ENCODE peak calls at places on chromosomes 7 and 10, in four cellular contexts. One of them, this sample, is unnamed.

GRCh38 chr10:3126741-3127342 is 45.7 kb downstream of the PITRM1 start:
- DNase-seq in heart left ventricle: peak
- DNase-seq in PC-9: no peak
- DNase-seq in keratinocyte: peak
- DNase-seq in this sample: no peak

GRCh38 chr10:124688889-124689670 is 55.1 kb downstream of the FAM53B start:
- DNase-seq in heart left ventricle: no peak
- DNase-seq in PC-9: no peak
- DNase-seq in keratinocyte: peak
- DNase-seq in this sample: no peak

GRCh38 chr10:77756319-77757232 is 119.0 kb upstream of the KCNMA1 start:
- DNase-seq in heart left ventricle: no peak
- DNase-seq in PC-9: peak
- DNase-seq in keratinocyte: no peak
- DNase-seq in this sample: peak

GRCh38 chr7:84100866-84101265 is 93.7 kb downstream of the SEMA3A start:
- DNase-seq in heart left ventricle: no peak
- DNase-seq in PC-9: no peak
- DNase-seq in keratinocyte: peak
- DNase-seq in this sample: no peak

GRCh38 chr10:7817576-7817975 is 729 bp upstream of the TAF3 start:
- DNase-seq in heart left ventricle: no peak
- DNase-seq in PC-9: no peak
- DNase-seq in keratinocyte: no peak
- DNase-seq in this sample: no peak

GRCh38 chr7:135238112-135238744 is 4.6 kb downstream of the STRA8 start:
- DNase-seq in heart left ventricle: no peak
- DNase-seq in PC-9: peak
- DNase-seq in keratinocyte: no peak
- DNase-seq in this sample: no peak

GRCh38 chr10:122213766-122214165 is 57.3 kb upstream of the BTBD16 start:
- DNase-seq in heart left ventricle: peak
- DNase-seq in PC-9: no peak
- DNase-seq in keratinocyte: no peak
- DNase-seq in this sample: no peak

GRCh38 chr7:114502454-114503254 is 88.0 kb downstream of the FOXP2 start:
- DNase-seq in heart left ventricle: no peak
- DNase-seq in PC-9: no peak
- DNase-seq in keratinocyte: no peak
- DNase-seq in this sample: no peak

GRCh38 chr10:116112232-116113231 is 160.5 kb downstream of the GFRA1 start:
- DNase-seq in heart left ventricle: no peak
- DNase-seq in PC-9: no peak
- DNase-seq in keratinocyte: no peak
- DNase-seq in this sample: no peak

GRCh38 chr7:33671521-33672262 is 233.6 kb upstream of the BMPER start:
- DNase-seq in heart left ventricle: no peak
- DNase-seq in PC-9: no peak
- DNase-seq in keratinocyte: no peak
- DNase-seq in this sample: no peak

GRCh38 chr10:8404721-8405120 is 350.2 kb downstream of the GATA3 start:
- DNase-seq in heart left ventricle: no peak
- DNase-seq in PC-9: peak
- DNase-seq in keratinocyte: no peak
- DNase-seq in this sample: no peak

GRCh38 chr10:7553531-7553930 is 113.2 kb downstream of the ITIH5 start:
- DNase-seq in heart left ventricle: no peak
- DNase-seq in PC-9: no peak
- DNase-seq in keratinocyte: no peak
- DNase-seq in this sample: no peak

GRCh38 chr10:18618995-18619394 is 32.4 kb downstream of the NSUN6 start:
- DNase-seq in heart left ventricle: peak
- DNase-seq in PC-9: no peak
- DNase-seq in keratinocyte: no peak
- DNase-seq in this sample: no peak

GRCh38 chr10:71473671-71474599 is 77.2 kb downstream of the CDH23 start:
- DNase-seq in heart left ventricle: peak
- DNase-seq in PC-9: no peak
- DNase-seq in keratinocyte: no peak
- DNase-seq in this sample: no peak
- TF ChIP-seq CTCF in heart left ventricle: no peak
- TF ChIP-seq CTCF in PC-9: no peak
- TF ChIP-seq CTCF in keratinocyte: no peak
- TF ChIP-seq CTCF in this sample: no peak

GRCh38 chr7:70005885-70006284 is 407.6 kb downstream of the AUTS2 start:
- DNase-seq in heart left ventricle: no peak
- DNase-seq in PC-9: no peak
- DNase-seq in keratinocyte: no peak
- DNase-seq in this sample: no peak
- H3K4me3 ChIP-seq in heart left ventricle: no peak
- H3K4me3 ChIP-seq in PC-9: no peak
- H3K4me3 ChIP-seq in keratinocyte: no peak
- H3K4me3 ChIP-seq in this sample: no peak

GRCh38 chr7:108096996-108097395 is 33.2 kb downstream of the LAMB4 start:
- DNase-seq in heart left ventricle: no peak
- DNase-seq in PC-9: no peak
- DNase-seq in keratinocyte: no peak
- DNase-seq in this sample: no peak

GRCh38 chr7:108099650-108100049 is 30.5 kb downstream of the LAMB4 start:
- DNase-seq in heart left ventricle: no peak
- DNase-seq in PC-9: no peak
- DNase-seq in keratinocyte: no peak
- DNase-seq in this sample: no peak

GRCh38 chr7:108094933-108095710 is 35.0 kb downstream of the LAMB4 start:
- DNase-seq in heart left ventricle: peak
- DNase-seq in PC-9: peak
- DNase-seq in keratinocyte: no peak
- DNase-seq in this sample: peak

GRCh38 chr7:108094375-108094774 is 35.8 kb downstream of the LAMB4 start:
- DNase-seq in heart left ventricle: no peak
- DNase-seq in PC-9: no peak
- DNase-seq in keratinocyte: no peak
- DNase-seq in this sample: peak

GRCh38 chr7:108097703-108098102 is 32.5 kb downstream of the LAMB4 start:
- DNase-seq in heart left ventricle: no peak
- DNase-seq in PC-9: no peak
- DNase-seq in keratinocyte: no peak
- DNase-seq in this sample: no peak
- TF ChIP-seq CTCF in heart left ventricle: peak
- TF ChIP-seq CTCF in PC-9: peak
- TF ChIP-seq CTCF in keratinocyte: peak
- TF ChIP-seq CTCF in this sample: no peak

GRCh38 chr7:11841657-11842056 is 9.7 kb upstream of the THSD7A start:
- DNase-seq in heart left ventricle: no peak
- DNase-seq in PC-9: no peak
- DNase-seq in keratinocyte: no peak
- DNase-seq in this sample: no peak

GRCh38 chr7:11846311-11846710 is 14.3 kb upstream of the THSD7A start:
- DNase-seq in heart left ventricle: no peak
- DNase-seq in PC-9: no peak
- DNase-seq in keratinocyte: no peak
- DNase-seq in this sample: no peak

GRCh38 chr7:11847336-11847735 is 15.3 kb upstream of the THSD7A start:
- DNase-seq in heart left ventricle: no peak
- DNase-seq in PC-9: no peak
- DNase-seq in keratinocyte: no peak
- DNase-seq in this sample: no peak

DNA sequence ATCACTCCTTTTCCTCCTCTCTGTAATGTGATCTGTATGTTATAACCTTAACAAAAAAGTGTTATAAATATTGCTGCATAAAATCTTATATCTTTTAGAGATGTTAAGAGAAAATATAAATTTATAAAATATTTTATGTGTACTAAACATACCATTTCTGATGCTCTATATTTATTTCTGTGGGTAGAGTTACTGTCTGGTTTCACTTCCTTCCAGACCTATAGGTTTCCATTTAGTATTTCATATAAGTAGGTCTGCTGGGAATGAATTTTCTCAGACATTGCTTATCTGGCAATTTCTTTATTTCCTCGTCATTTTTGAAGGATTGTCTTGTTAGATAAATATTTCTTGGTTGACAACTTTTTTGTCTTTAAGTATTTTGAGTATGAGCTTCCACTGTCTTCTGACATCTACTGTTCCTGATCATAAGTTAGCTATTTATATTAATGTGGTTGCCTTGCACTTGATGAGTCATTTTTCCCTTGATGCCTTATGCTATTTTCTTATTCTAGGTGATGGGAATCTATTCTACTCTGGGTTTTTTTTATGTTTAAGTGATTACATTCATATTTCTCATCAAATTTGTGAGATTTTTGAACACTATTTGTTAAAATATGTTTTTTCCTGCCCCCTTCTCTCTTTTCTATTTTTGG is 11.2 kb upstream of the THSD7A start:
- DNase-seq in heart left ventricle: no peak
- DNase-seq in PC-9: no peak
- DNase-seq in keratinocyte: no peak
- DNase-seq in this sample: no peak
- H3K4me3 ChIP-seq in heart left ventricle: no peak
- H3K4me3 ChIP-seq in PC-9: no peak
- H3K4me3 ChIP-seq in keratinocyte: no peak
- H3K4me3 ChIP-seq in this sample: no peak

GRCh38 chr10:21495686-21496284 is 29.7 kb downstream of the SKIDA1 start:
- DNase-seq in heart left ventricle: peak
- DNase-seq in PC-9: peak
- DNase-seq in keratinocyte: no peak
- DNase-seq in this sample: no peak

GRCh38 chr10:21495002-21495685 is 30.3 kb downstream of the SKIDA1 start:
- DNase-seq in heart left ventricle: peak
- DNase-seq in PC-9: no peak
- DNase-seq in keratinocyte: no peak
- DNase-seq in this sample: no peak

GRCh38 chr10:21498416-21498815 is 27.1 kb downstream of the SKIDA1 start:
- DNase-seq in heart left ventricle: no peak
- DNase-seq in PC-9: no peak
- DNase-seq in keratinocyte: no peak
- DNase-seq in this sample: no peak

GRCh38 chr10:21497177-21497807 is 28.2 kb downstream of the SKIDA1 start:
- DNase-seq in heart left ventricle: peak
- DNase-seq in PC-9: peak
- DNase-seq in keratinocyte: no peak
- DNase-seq in this sample: no peak

GRCh38 chr10:21496285-21497176 is 29.0 kb downstream of the SKIDA1 start:
- DNase-seq in heart left ventricle: peak
- DNase-seq in PC-9: peak
- DNase-seq in keratinocyte: no peak
- DNase-seq in this sample: no peak
- TF ChIP-seq CTCF in heart left ventricle: peak
- TF ChIP-seq CTCF in PC-9: no peak
- TF ChIP-seq CTCF in keratinocyte: peak
- TF ChIP-seq CTCF in this sample: no peak

GRCh38 chr10:69766161-69766910 is 35.4 kb upstream of the COL13A1 start:
- DNase-seq in heart left ventricle: peak
- DNase-seq in PC-9: no peak
- DNase-seq in keratinocyte: no peak
- DNase-seq in this sample: no peak

GRCh38 chr10:69768386-69768785 is 33.3 kb upstream of the COL13A1 start:
- DNase-seq in heart left ventricle: no peak
- DNase-seq in PC-9: no peak
- DNase-seq in keratinocyte: no peak
- DNase-seq in this sample: no peak

GRCh38 chr10:69774596-69774995 is 27.1 kb upstream of the COL13A1 start:
- DNase-seq in heart left ventricle: no peak
- DNase-seq in PC-9: no peak
- DNase-seq in keratinocyte: no peak
- DNase-seq in this sample: no peak

GRCh38 chr10:69772933-69773704 is 28.6 kb upstream of the COL13A1 start:
- DNase-seq in heart left ventricle: no peak
- DNase-seq in PC-9: no peak
- DNase-seq in keratinocyte: no peak
- DNase-seq in this sample: no peak

DNA sequence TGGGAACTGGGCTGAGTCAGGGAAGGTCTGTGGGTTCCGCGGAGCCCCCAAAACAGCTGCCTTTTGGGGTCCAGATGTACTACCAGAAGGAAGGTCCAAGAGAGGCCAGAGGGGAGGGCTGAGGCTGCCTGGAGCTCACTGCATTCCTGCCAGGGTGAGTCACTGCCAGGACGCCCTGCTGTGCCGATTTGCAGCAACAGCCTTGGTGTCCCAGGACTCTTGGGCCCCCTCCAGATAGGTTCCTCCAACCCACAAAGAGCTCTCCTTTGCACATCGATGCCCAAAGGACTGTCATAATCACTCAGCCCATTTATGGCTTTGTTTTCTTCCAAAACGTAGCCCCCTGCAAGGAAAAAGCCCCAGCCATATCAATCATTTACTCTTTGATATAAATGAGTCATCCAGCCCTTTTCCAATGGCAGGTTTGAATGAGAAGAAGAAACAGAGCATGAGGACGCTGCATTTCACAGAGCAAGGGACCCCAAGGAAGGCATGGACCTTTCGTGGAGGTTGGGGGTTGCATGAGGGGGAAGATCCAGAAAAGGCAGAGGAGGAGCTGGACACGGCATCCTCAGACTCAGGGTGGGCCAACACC is 32.2 kb upstream of the COL13A1 start:
- DNase-seq in heart left ventricle: peak
- DNase-seq in PC-9: peak
- DNase-seq in keratinocyte: no peak
- DNase-seq in this sample: peak
- H3K4me3 ChIP-seq in heart left ventricle: no peak
- H3K4me3 ChIP-seq in PC-9: no peak
- H3K4me3 ChIP-seq in keratinocyte: no peak
- H3K4me3 ChIP-seq in this sample: no peak

GRCh38 chr10:56583316-56583715 is 222.3 kb upstream of the ZWINT start:
- DNase-seq in heart left ventricle: no peak
- DNase-seq in PC-9: no peak
- DNase-seq in keratinocyte: no peak
- DNase-seq in this sample: no peak

GRCh38 chr10:56585447-56586171 is 224.6 kb upstream of the ZWINT start:
- DNase-seq in heart left ventricle: peak
- DNase-seq in PC-9: no peak
- DNase-seq in keratinocyte: no peak
- DNase-seq in this sample: no peak

GRCh38 chr10:56586391-56586790 is 225.3 kb upstream of the ZWINT start:
- DNase-seq in heart left ventricle: no peak
- DNase-seq in PC-9: no peak
- DNase-seq in keratinocyte: no peak
- DNase-seq in this sample: no peak
- TF ChIP-seq CTCF in heart left ventricle: no peak
- TF ChIP-seq CTCF in PC-9: no peak
- TF ChIP-seq CTCF in keratinocyte: no peak
- TF ChIP-seq CTCF in this sample: no peak

GRCh38 chr7:94296886-94297285 is 97.8 kb upstream of the COL1A2 start:
- DNase-seq in heart left ventricle: no peak
- DNase-seq in PC-9: no peak
- DNase-seq in keratinocyte: no peak
- DNase-seq in this sample: no peak
- H3K4me3 ChIP-seq in heart left ventricle: no peak
- H3K4me3 ChIP-seq in PC-9: no peak
- H3K4me3 ChIP-seq in keratinocyte: no peak
- H3K4me3 ChIP-seq in this sample: peak